ENCODE peak calls at places on chromosomes 3 and 15, in ten cellular contexts. One of them, this sample, is unnamed.

GRCh38 chr3:99866167-99866810 is 48.6 kb downstream of the CMSS1 start:
- DNase-seq in left cardiac atrium: no peak
- DNase-seq in caudate nucleus: no peak
- DNase-seq in SK-N-SH: no peak
- DNase-seq in GM10248: no peak
- DNase-seq in fibroblast of gingiva: peak; percentile 76
- DNase-seq in RWPE2: no peak
- DNase-seq in fibroblast of mammary gland: peak; percentile 89
- DNase-seq in endodermal cell: no peak
- DNase-seq in AG09309: peak; percentile 74
- DNase-seq in this sample: no peak

GRCh38 chr3:60080648-60081047 is 1030.8 kb upstream of the CFAP20DC start:
- DNase-seq in left cardiac atrium: no peak
- DNase-seq in caudate nucleus: no peak
- DNase-seq in SK-N-SH: no peak
- DNase-seq in GM10248: no peak
- DNase-seq in fibroblast of gingiva: no peak
- DNase-seq in RWPE2: no peak
- DNase-seq in fibroblast of mammary gland: no peak
- DNase-seq in endodermal cell: no peak
- DNase-seq in AG09309: no peak
- DNase-seq in this sample: no peak

GRCh38 chr3:81470416-81470978 is 290.9 kb downstream of the GBE1 start:
- DNase-seq in left cardiac atrium: no peak
- DNase-seq in caudate nucleus: no peak
- DNase-seq in SK-N-SH: no peak
- DNase-seq in GM10248: no peak
- DNase-seq in fibroblast of gingiva: no peak
- DNase-seq in RWPE2: no peak
- DNase-seq in fibroblast of mammary gland: no peak
- DNase-seq in endodermal cell: no peak
- DNase-seq in AG09309: no peak
- DNase-seq in this sample: no peak

GRCh38 chr3:108014943-108015342 is 75.9 kb downstream of the CD47 start:
- DNase-seq in left cardiac atrium: no peak
- DNase-seq in caudate nucleus: no peak
- DNase-seq in SK-N-SH: no peak
- DNase-seq in GM10248: no peak
- DNase-seq in fibroblast of gingiva: no peak
- DNase-seq in RWPE2: no peak
- DNase-seq in fibroblast of mammary gland: no peak
- DNase-seq in endodermal cell: no peak
- DNase-seq in AG09309: no peak
- DNase-seq in this sample: no peak

GRCh38 chr3:9732080-9732752 is 681 bp downstream of the BRPF1 start:
- DNase-seq in left cardiac atrium: peak; percentile 43
- DNase-seq in caudate nucleus: no peak
- DNase-seq in SK-N-SH: no peak
- DNase-seq in GM10248: peak; percentile 32
- DNase-seq in fibroblast of gingiva: no peak
- DNase-seq in RWPE2: no peak
- DNase-seq in fibroblast of mammary gland: no peak
- DNase-seq in endodermal cell: peak; percentile 68
- DNase-seq in AG09309: no peak
- DNase-seq in this sample: peak; percentile 35

GRCh38 chr3:63990733-63991132 is 32.6 kb downstream of the PSMD6 start:
- DNase-seq in left cardiac atrium: no peak
- DNase-seq in caudate nucleus: no peak
- DNase-seq in SK-N-SH: no peak
- DNase-seq in GM10248: no peak
- DNase-seq in fibroblast of gingiva: no peak
- DNase-seq in RWPE2: no peak
- DNase-seq in fibroblast of mammary gland: no peak
- DNase-seq in endodermal cell: no peak
- DNase-seq in AG09309: no peak
- DNase-seq in this sample: no peak

GRCh38 chr3:27712136-27713065 is 9.7 kb downstream of the EOMES start:
- DNase-seq in left cardiac atrium: peak; percentile 85
- DNase-seq in caudate nucleus: peak; percentile 67
- DNase-seq in SK-N-SH: peak; percentile 86
- DNase-seq in GM10248: peak; percentile 85
- DNase-seq in fibroblast of gingiva: peak; percentile 74
- DNase-seq in RWPE2: no peak
- DNase-seq in fibroblast of mammary gland: peak; percentile 74
- DNase-seq in endodermal cell: peak; percentile 92
- DNase-seq in AG09309: peak; percentile 29
- DNase-seq in this sample: peak; percentile 72

GRCh38 chr3:127037423-127037841 is 54.5 kb downstream of the PLXNA1 start:
- DNase-seq in left cardiac atrium: peak; percentile 18
- DNase-seq in caudate nucleus: no peak
- DNase-seq in SK-N-SH: no peak
- DNase-seq in GM10248: no peak
- DNase-seq in fibroblast of gingiva: no peak
- DNase-seq in RWPE2: peak; percentile 47
- DNase-seq in fibroblast of mammary gland: no peak
- DNase-seq in endodermal cell: no peak
- DNase-seq in AG09309: no peak
- DNase-seq in this sample: peak; percentile 82

GRCh38 chr3:74866357-74866876 is 252.0 kb upstream of the CNTN3 start:
- DNase-seq in left cardiac atrium: no peak
- DNase-seq in caudate nucleus: no peak
- DNase-seq in SK-N-SH: no peak
- DNase-seq in GM10248: no peak
- DNase-seq in fibroblast of gingiva: no peak
- DNase-seq in RWPE2: no peak
- DNase-seq in fibroblast of mammary gland: no peak
- DNase-seq in endodermal cell: no peak
- DNase-seq in AG09309: no peak
- DNase-seq in this sample: no peak

GRCh38 chr3:184073621-184074020 is 20.8 kb downstream of the HTR3C start:
- DNase-seq in left cardiac atrium: no peak
- DNase-seq in caudate nucleus: no peak
- DNase-seq in SK-N-SH: no peak
- DNase-seq in GM10248: no peak
- DNase-seq in fibroblast of gingiva: no peak
- DNase-seq in RWPE2: no peak
- DNase-seq in fibroblast of mammary gland: no peak
- DNase-seq in endodermal cell: no peak
- DNase-seq in AG09309: no peak
- DNase-seq in this sample: no peak

GRCh38 chr3:140408252-140408651 is 269.6 kb upstream of the TRIM42 start:
- DNase-seq in left cardiac atrium: no peak
- DNase-seq in caudate nucleus: no peak
- DNase-seq in SK-N-SH: no peak
- DNase-seq in GM10248: no peak
- DNase-seq in fibroblast of gingiva: no peak
- DNase-seq in RWPE2: no peak
- DNase-seq in fibroblast of mammary gland: no peak
- DNase-seq in endodermal cell: no peak
- DNase-seq in AG09309: no peak
- DNase-seq in this sample: no peak

GRCh38 chr15:85733415-85733814 is 61.3 kb downstream of the KLHL25 start:
- DNase-seq in left cardiac atrium: no peak
- DNase-seq in caudate nucleus: no peak
- DNase-seq in SK-N-SH: no peak
- DNase-seq in GM10248: no peak
- DNase-seq in fibroblast of gingiva: no peak
- DNase-seq in RWPE2: no peak
- DNase-seq in fibroblast of mammary gland: no peak
- DNase-seq in endodermal cell: no peak
- DNase-seq in AG09309: no peak
- DNase-seq in this sample: no peak

GRCh38 chr3:16277471-16277870 is 12.5 kb downstream of the OXNAD1 start:
- DNase-seq in left cardiac atrium: no peak
- DNase-seq in caudate nucleus: no peak
- DNase-seq in SK-N-SH: no peak
- DNase-seq in GM10248: no peak
- DNase-seq in fibroblast of gingiva: peak; percentile 7
- DNase-seq in RWPE2: no peak
- DNase-seq in fibroblast of mammary gland: no peak
- DNase-seq in endodermal cell: no peak
- DNase-seq in AG09309: no peak
- DNase-seq in this sample: no peak

GRCh38 chr15:32933241-32933640 is 215.4 kb downstream of the GREM1 start:
- DNase-seq in left cardiac atrium: no peak
- DNase-seq in caudate nucleus: no peak
- DNase-seq in SK-N-SH: no peak
- DNase-seq in GM10248: no peak
- DNase-seq in fibroblast of gingiva: peak; percentile 60
- DNase-seq in RWPE2: no peak
- DNase-seq in fibroblast of mammary gland: no peak
- DNase-seq in endodermal cell: no peak
- DNase-seq in AG09309: no peak
- DNase-seq in this sample: no peak

GRCh38 chr3:72041531-72041930 is 256.6 kb upstream of the PROK2 start:
- DNase-seq in left cardiac atrium: no peak
- DNase-seq in caudate nucleus: peak; percentile 53
- DNase-seq in SK-N-SH: no peak
- DNase-seq in GM10248: no peak
- DNase-seq in fibroblast of gingiva: peak; percentile 47
- DNase-seq in RWPE2: no peak
- DNase-seq in fibroblast of mammary gland: peak; percentile 70
- DNase-seq in endodermal cell: no peak
- DNase-seq in AG09309: no peak
- DNase-seq in this sample: peak; percentile 44

GRCh38 chr3:107956991-107957467 is 133.8 kb downstream of the CD47 start:
- DNase-seq in left cardiac atrium: peak; percentile 86
- DNase-seq in caudate nucleus: peak; percentile 34
- DNase-seq in SK-N-SH: peak; percentile 25
- DNase-seq in GM10248: no peak
- DNase-seq in fibroblast of gingiva: peak; percentile 94
- DNase-seq in RWPE2: no peak
- DNase-seq in fibroblast of mammary gland: peak; percentile 97
- DNase-seq in endodermal cell: no peak
- DNase-seq in AG09309: peak; percentile 92
- DNase-seq in this sample: peak; percentile 33

GRCh38 chr3:50183755-50184154 is 7.7 kb upstream of the GNAT1 start:
- DNase-seq in left cardiac atrium: no peak
- DNase-seq in caudate nucleus: no peak
- DNase-seq in SK-N-SH: no peak
- DNase-seq in GM10248: no peak
- DNase-seq in fibroblast of gingiva: no peak
- DNase-seq in RWPE2: no peak
- DNase-seq in fibroblast of mammary gland: no peak
- DNase-seq in endodermal cell: no peak
- DNase-seq in AG09309: no peak
- DNase-seq in this sample: no peak

GRCh38 chr15:89500397-89501270 is 4.3 kb upstream of the RHCG start:
- DNase-seq in left cardiac atrium: no peak
- DNase-seq in caudate nucleus: no peak
- DNase-seq in SK-N-SH: no peak
- DNase-seq in GM10248: no peak
- DNase-seq in fibroblast of gingiva: no peak
- DNase-seq in RWPE2: peak; percentile 51
- DNase-seq in fibroblast of mammary gland: no peak
- DNase-seq in endodermal cell: peak; percentile 62
- DNase-seq in AG09309: no peak
- DNase-seq in this sample: no peak

GRCh38 chr3:160616311-160616710 is 50.9 kb upstream of the KPNA4 start:
- DNase-seq in left cardiac atrium: no peak
- DNase-seq in caudate nucleus: no peak
- DNase-seq in SK-N-SH: no peak
- DNase-seq in GM10248: no peak
- DNase-seq in fibroblast of gingiva: peak; percentile 23
- DNase-seq in RWPE2: no peak
- DNase-seq in fibroblast of mammary gland: peak; percentile 9
- DNase-seq in endodermal cell: no peak
- DNase-seq in AG09309: no peak
- DNase-seq in this sample: no peak

GRCh38 chr3:160665231-160665630 is 11.7 kb upstream of the ARL14 start:
- DNase-seq in left cardiac atrium: no peak
- DNase-seq in caudate nucleus: no peak
- DNase-seq in SK-N-SH: no peak
- DNase-seq in GM10248: peak; percentile 31
- DNase-seq in fibroblast of gingiva: no peak
- DNase-seq in RWPE2: no peak
- DNase-seq in fibroblast of mammary gland: no peak
- DNase-seq in endodermal cell: no peak
- DNase-seq in AG09309: no peak
- DNase-seq in this sample: no peak

GRCh38 chr3:170611746-170612145 is 25.9 kb upstream of the SLC7A14 start:
- DNase-seq in left cardiac atrium: no peak
- DNase-seq in caudate nucleus: no peak
- DNase-seq in SK-N-SH: no peak
- DNase-seq in GM10248: no peak
- DNase-seq in fibroblast of gingiva: no peak
- DNase-seq in RWPE2: no peak
- DNase-seq in fibroblast of mammary gland: no peak
- DNase-seq in endodermal cell: no peak
- DNase-seq in AG09309: no peak
- DNase-seq in this sample: no peak

GRCh38 chr15:80934761-80935221 is 54.8 kb downstream of the MESD start:
- DNase-seq in left cardiac atrium: peak; percentile 48
- DNase-seq in caudate nucleus: no peak
- DNase-seq in SK-N-SH: no peak
- DNase-seq in GM10248: no peak
- DNase-seq in fibroblast of gingiva: no peak
- DNase-seq in RWPE2: no peak
- DNase-seq in fibroblast of mammary gland: peak; percentile 56
- DNase-seq in endodermal cell: peak; percentile 76
- DNase-seq in AG09309: no peak
- DNase-seq in this sample: no peak

GRCh38 chr15:86236721-86237121 is 157.1 kb downstream of the AGBL1 start:
- DNase-seq in left cardiac atrium: no peak
- DNase-seq in caudate nucleus: no peak
- DNase-seq in SK-N-SH: no peak
- DNase-seq in GM10248: no peak
- DNase-seq in fibroblast of gingiva: no peak
- DNase-seq in RWPE2: no peak
- DNase-seq in fibroblast of mammary gland: no peak
- DNase-seq in endodermal cell: peak; percentile 88
- DNase-seq in AG09309: no peak
- DNase-seq in this sample: no peak

GRCh38 chr3:13882876-13883275 is 3.0 kb upstream of the WNT7A start:
- DNase-seq in left cardiac atrium: no peak
- DNase-seq in caudate nucleus: no peak
- DNase-seq in SK-N-SH: peak; percentile 0
- DNase-seq in GM10248: no peak
- DNase-seq in fibroblast of gingiva: no peak
- DNase-seq in RWPE2: no peak
- DNase-seq in fibroblast of mammary gland: no peak
- DNase-seq in endodermal cell: peak; percentile 18
- DNase-seq in AG09309: no peak
- DNase-seq in this sample: no peak

GRCh38 chr3:23743141-23743784 is 62.5 kb upstream of the UBE2E1 start:
- DNase-seq in left cardiac atrium: no peak
- DNase-seq in caudate nucleus: no peak
- DNase-seq in SK-N-SH: no peak
- DNase-seq in GM10248: no peak
- DNase-seq in fibroblast of gingiva: no peak
- DNase-seq in RWPE2: no peak
- DNase-seq in fibroblast of mammary gland: no peak
- DNase-seq in endodermal cell: peak; percentile 86
- DNase-seq in AG09309: no peak
- DNase-seq in this sample: no peak

GRCh38 chr3:87057474-87057873 is 66.5 kb upstream of the VGLL3 start:
- DNase-seq in left cardiac atrium: no peak
- DNase-seq in caudate nucleus: no peak
- DNase-seq in SK-N-SH: no peak
- DNase-seq in GM10248: no peak
- DNase-seq in fibroblast of gingiva: no peak
- DNase-seq in RWPE2: no peak
- DNase-seq in fibroblast of mammary gland: no peak
- DNase-seq in endodermal cell: no peak
- DNase-seq in AG09309: no peak
- DNase-seq in this sample: no peak

GRCh38 chr15:55297315-55297714 is 7.7 kb upstream of the RAB27A start:
- DNase-seq in left cardiac atrium: no peak
- DNase-seq in caudate nucleus: no peak
- DNase-seq in SK-N-SH: no peak
- DNase-seq in GM10248: no peak
- DNase-seq in fibroblast of gingiva: no peak
- DNase-seq in RWPE2: no peak
- DNase-seq in fibroblast of mammary gland: no peak
- DNase-seq in endodermal cell: no peak
- DNase-seq in AG09309: no peak
- DNase-seq in this sample: no peak

GRCh38 chr3:115436767-115437301 is 186.5 kb upstream of the GAP43 start:
- DNase-seq in left cardiac atrium: no peak
- DNase-seq in caudate nucleus: no peak
- DNase-seq in SK-N-SH: no peak
- DNase-seq in GM10248: no peak
- DNase-seq in fibroblast of gingiva: peak; percentile 95
- DNase-seq in RWPE2: peak; percentile 71
- DNase-seq in fibroblast of mammary gland: peak; percentile 97
- DNase-seq in endodermal cell: peak; percentile 58
- DNase-seq in AG09309: peak; percentile 95
- DNase-seq in this sample: no peak